ENCODE peak calls at places on chromosomes 2 and 18, in nine cellular contexts. Q is neural progenitor cell; Z is AG20443; I is Caki2; O is T-helper 9 cell; G is GM12865; T is effector memory CD4-positive, alpha-beta T cell; N is SW 1271; A is HFF-Myc. B is an unnamed sample.

GRCh38 chr2:24489942-24490673 is 946 bp upstream of the NCOA1 start:
- DNase-seq in Q (peak; percentile 56), Z (no peak), I (no peak), O (no peak), G (no peak), T (no peak), N (no peak), A (no peak), B (peak; percentile 33)

GRCh38 chr2:25109822-25110221 is 58.6 kb downstream of the POMC start:
- DNase-seq in Q (no peak), Z (no peak), I (no peak), O (no peak), G (no peak), T (no peak), N (no peak), A (no peak), B (no peak)

GRCh38 chr2:127623388-127624320 is 22.3 kb upstream of the GPR17 start:
- DNase-seq in Q (no peak), Z (no peak), I (no peak), O (no peak), G (no peak), T (no peak), N (no peak), A (no peak), B (no peak)

GRCh38 chr18:46468431-46469180 is 188.4 kb downstream of the LOXHD1 start:
- DNase-seq in Q (no peak), Z (no peak), I (no peak), O (no peak), G (no peak), T (no peak), N (no peak), A (no peak), B (no peak)

GRCh38 chr2:73284296-73285161 is at the start of gene FBXO41:
- DNase-seq in Q (peak; percentile 81), Z (peak; percentile 70), I (no peak), O (peak; percentile 35), G (peak; percentile 93), T (peak; percentile 33), N (peak; percentile 20), A (no peak), B (no peak)

GRCh38 chr2:227626580-227627151 is 9.4 kb downstream of the SCYGR4 start:
- DNase-seq in Q (no peak), Z (no peak), I (no peak), O (no peak), G (no peak), T (no peak), N (no peak), A (no peak), B (no peak)

GRCh38 chr18:60861575-60861974 is 471.7 kb upstream of the CDH20 start:
- DNase-seq in Q (no peak), Z (no peak), I (no peak), O (no peak), G (no peak), T (no peak), N (no peak), A (no peak), B (no peak)

GRCh38 chr18:69402219-69402989 is 1.7 kb downstream of the DOK6 start:
- DNase-seq in Q (peak; percentile 42), Z (peak; percentile 14), I (no peak), O (no peak), G (no peak), T (no peak), N (no peak), A (no peak), B (no peak)

GRCh38 chr2:96802281-96802595 is 13.8 kb upstream of the CNNM3 start:
- DNase-seq in Q (no peak), Z (no peak), I (no peak), O (no peak), G (peak; percentile 57), T (no peak), N (no peak), A (no peak), B (no peak)

GRCh38 chr2:46735730-46736493 is 179.7 kb downstream of the MCFD2 start:
- DNase-seq in Q (no peak), Z (no peak), I (no peak), O (no peak), G (no peak), T (no peak), N (no peak), A (no peak), B (no peak)

GRCh38 chr18:36680042-36680441 is 148.8 kb downstream of the TPGS2 start:
- DNase-seq in Q (no peak), Z (no peak), I (no peak), O (no peak), G (no peak), T (no peak), N (no peak), A (no peak), B (no peak)

GRCh38 chr18:37710731-37711130 is 145.1 kb upstream of the CELF4 start:
- DNase-seq in Q (no peak), Z (no peak), I (no peak), O (no peak), G (no peak), T (no peak), N (no peak), A (no peak), B (no peak)